ENCODE peak calls at places on chromosomes 6 and 20, in ten cellular contexts. One of them, this sample, is unnamed.

GRCh38 chr6:101722991-101723579 is 329.6 kb downstream of the GRIK2 start:
- DNase-seq in activated naive CD8-positive, alpha-beta T cell treated with anti-CD3 and anti-CD28 coated beads, Interleukin-2, amount 50 U/mL, for 24 hours: no peak
- DNase-seq in stimulated activated CD8-positive, alpha-beta memory T cell treated with anti-CD3 and anti-CD28 coated beads, Interleukin-2, amount 100 ng/mL, for 48 hours: no peak
- DNase-seq in NCI-H774: no peak
- DNase-seq in chondrocyte: no peak
- DNase-seq in NCI-H1048: no peak
- DNase-seq in ecto neural progenitor cell: no peak
- DNase-seq in body of pancreas: no peak
- DNase-seq in H7: no peak
- DNase-seq in activated CD4-positive, alpha-beta T cell treated with anti-CD3 and anti-CD28 coated beads, Interleukin-2, amount 50 U/mL, for 24 hours: no peak
- DNase-seq in this sample: no peak

GRCh38 chr6:6639572-6639971 is 51.1 kb downstream of the LY86 start:
- DNase-seq in activated naive CD8-positive, alpha-beta T cell treated with anti-CD3 and anti-CD28 coated beads, Interleukin-2, amount 50 U/mL, for 24 hours: no peak
- DNase-seq in stimulated activated CD8-positive, alpha-beta memory T cell treated with anti-CD3 and anti-CD28 coated beads, Interleukin-2, amount 100 ng/mL, for 48 hours: no peak
- DNase-seq in NCI-H774: no peak
- DNase-seq in chondrocyte: no peak
- DNase-seq in NCI-H1048: no peak
- DNase-seq in ecto neural progenitor cell: no peak
- DNase-seq in body of pancreas: no peak
- DNase-seq in H7: no peak
- DNase-seq in activated CD4-positive, alpha-beta T cell treated with anti-CD3 and anti-CD28 coated beads, Interleukin-2, amount 50 U/mL, for 24 hours: no peak
- DNase-seq in this sample: no peak

GRCh38 chr20:35947489-35947888 is 6.8 kb downstream of the SCAND1 start:
- DNase-seq in activated naive CD8-positive, alpha-beta T cell treated with anti-CD3 and anti-CD28 coated beads, Interleukin-2, amount 50 U/mL, for 24 hours: peak; percentile 16
- DNase-seq in stimulated activated CD8-positive, alpha-beta memory T cell treated with anti-CD3 and anti-CD28 coated beads, Interleukin-2, amount 100 ng/mL, for 48 hours: no peak
- DNase-seq in NCI-H774: no peak
- DNase-seq in chondrocyte: no peak
- DNase-seq in NCI-H1048: no peak
- DNase-seq in ecto neural progenitor cell: peak; percentile 56
- DNase-seq in body of pancreas: no peak
- DNase-seq in H7: peak; percentile 78
- DNase-seq in activated CD4-positive, alpha-beta T cell treated with anti-CD3 and anti-CD28 coated beads, Interleukin-2, amount 50 U/mL, for 24 hours: no peak
- DNase-seq in this sample: no peak

GRCh38 chr6:32113386-32114352 is 4.5 kb upstream of the TNXB start:
- DNase-seq in activated naive CD8-positive, alpha-beta T cell treated with anti-CD3 and anti-CD28 coated beads, Interleukin-2, amount 50 U/mL, for 24 hours: no peak
- DNase-seq in stimulated activated CD8-positive, alpha-beta memory T cell treated with anti-CD3 and anti-CD28 coated beads, Interleukin-2, amount 100 ng/mL, for 48 hours: no peak
- DNase-seq in NCI-H774: no peak
- DNase-seq in chondrocyte: no peak
- DNase-seq in NCI-H1048: no peak
- DNase-seq in ecto neural progenitor cell: no peak
- DNase-seq in body of pancreas: peak; percentile 70
- DNase-seq in H7: peak; percentile 84
- DNase-seq in activated CD4-positive, alpha-beta T cell treated with anti-CD3 and anti-CD28 coated beads, Interleukin-2, amount 50 U/mL, for 24 hours: no peak
- DNase-seq in this sample: peak; percentile 75

GRCh38 chr6:37456126-37456525 is 23.1 kb downstream of the CMTR1 start:
- DNase-seq in activated naive CD8-positive, alpha-beta T cell treated with anti-CD3 and anti-CD28 coated beads, Interleukin-2, amount 50 U/mL, for 24 hours: no peak
- DNase-seq in stimulated activated CD8-positive, alpha-beta memory T cell treated with anti-CD3 and anti-CD28 coated beads, Interleukin-2, amount 100 ng/mL, for 48 hours: no peak
- DNase-seq in NCI-H774: no peak
- DNase-seq in chondrocyte: no peak
- DNase-seq in NCI-H1048: no peak
- DNase-seq in ecto neural progenitor cell: no peak
- DNase-seq in body of pancreas: no peak
- DNase-seq in H7: no peak
- DNase-seq in activated CD4-positive, alpha-beta T cell treated with anti-CD3 and anti-CD28 coated beads, Interleukin-2, amount 50 U/mL, for 24 hours: no peak
- DNase-seq in this sample: no peak

GRCh38 chr20:23455641-23456040 is 3.0 kb upstream of the CST11 start:
- DNase-seq in activated naive CD8-positive, alpha-beta T cell treated with anti-CD3 and anti-CD28 coated beads, Interleukin-2, amount 50 U/mL, for 24 hours: no peak
- DNase-seq in stimulated activated CD8-positive, alpha-beta memory T cell treated with anti-CD3 and anti-CD28 coated beads, Interleukin-2, amount 100 ng/mL, for 48 hours: no peak
- DNase-seq in NCI-H774: no peak
- DNase-seq in chondrocyte: no peak
- DNase-seq in NCI-H1048: no peak
- DNase-seq in ecto neural progenitor cell: no peak
- DNase-seq in body of pancreas: no peak
- DNase-seq in H7: no peak
- DNase-seq in activated CD4-positive, alpha-beta T cell treated with anti-CD3 and anti-CD28 coated beads, Interleukin-2, amount 50 U/mL, for 24 hours: no peak
- DNase-seq in this sample: no peak

GRCh38 chr20:52379723-52380336 is 188.3 kb upstream of the ZFP64 start:
- DNase-seq in activated naive CD8-positive, alpha-beta T cell treated with anti-CD3 and anti-CD28 coated beads, Interleukin-2, amount 50 U/mL, for 24 hours: peak; percentile 37
- DNase-seq in stimulated activated CD8-positive, alpha-beta memory T cell treated with anti-CD3 and anti-CD28 coated beads, Interleukin-2, amount 100 ng/mL, for 48 hours: peak; percentile 3
- DNase-seq in NCI-H774: no peak
- DNase-seq in chondrocyte: no peak
- DNase-seq in NCI-H1048: peak; percentile 0
- DNase-seq in ecto neural progenitor cell: peak; percentile 54
- DNase-seq in body of pancreas: peak; percentile 38
- DNase-seq in H7: peak; percentile 21
- DNase-seq in activated CD4-positive, alpha-beta T cell treated with anti-CD3 and anti-CD28 coated beads, Interleukin-2, amount 50 U/mL, for 24 hours: peak; percentile 11
- DNase-seq in this sample: no peak

GRCh38 chr6:154070041-154070440 is 31.0 kb downstream of the OPRM1 start:
- DNase-seq in activated naive CD8-positive, alpha-beta T cell treated with anti-CD3 and anti-CD28 coated beads, Interleukin-2, amount 50 U/mL, for 24 hours: no peak
- DNase-seq in stimulated activated CD8-positive, alpha-beta memory T cell treated with anti-CD3 and anti-CD28 coated beads, Interleukin-2, amount 100 ng/mL, for 48 hours: no peak
- DNase-seq in NCI-H774: no peak
- DNase-seq in chondrocyte: no peak
- DNase-seq in NCI-H1048: no peak
- DNase-seq in ecto neural progenitor cell: no peak
- DNase-seq in body of pancreas: no peak
- DNase-seq in H7: no peak
- DNase-seq in activated CD4-positive, alpha-beta T cell treated with anti-CD3 and anti-CD28 coated beads, Interleukin-2, amount 50 U/mL, for 24 hours: no peak
- DNase-seq in this sample: no peak

GRCh38 chr6:111658445-111659154 is 52.9 kb upstream of the TRAF3IP2 start:
- DNase-seq in activated naive CD8-positive, alpha-beta T cell treated with anti-CD3 and anti-CD28 coated beads, Interleukin-2, amount 50 U/mL, for 24 hours: no peak
- DNase-seq in stimulated activated CD8-positive, alpha-beta memory T cell treated with anti-CD3 and anti-CD28 coated beads, Interleukin-2, amount 100 ng/mL, for 48 hours: no peak
- DNase-seq in NCI-H774: no peak
- DNase-seq in chondrocyte: no peak
- DNase-seq in NCI-H1048: no peak
- DNase-seq in ecto neural progenitor cell: no peak
- DNase-seq in body of pancreas: no peak
- DNase-seq in H7: no peak
- DNase-seq in activated CD4-positive, alpha-beta T cell treated with anti-CD3 and anti-CD28 coated beads, Interleukin-2, amount 50 U/mL, for 24 hours: no peak
- DNase-seq in this sample: no peak

GRCh38 chr6:84687487-84687886 is 76.9 kb downstream of the TBX18 start:
- DNase-seq in activated naive CD8-positive, alpha-beta T cell treated with anti-CD3 and anti-CD28 coated beads, Interleukin-2, amount 50 U/mL, for 24 hours: no peak
- DNase-seq in stimulated activated CD8-positive, alpha-beta memory T cell treated with anti-CD3 and anti-CD28 coated beads, Interleukin-2, amount 100 ng/mL, for 48 hours: no peak
- DNase-seq in NCI-H774: no peak
- DNase-seq in chondrocyte: no peak
- DNase-seq in NCI-H1048: no peak
- DNase-seq in ecto neural progenitor cell: no peak
- DNase-seq in body of pancreas: no peak
- DNase-seq in H7: no peak
- DNase-seq in activated CD4-positive, alpha-beta T cell treated with anti-CD3 and anti-CD28 coated beads, Interleukin-2, amount 50 U/mL, for 24 hours: no peak
- DNase-seq in this sample: no peak

GRCh38 chr6:87730310-87730709 is 28.3 kb upstream of the AKIRIN2 start:
- DNase-seq in activated naive CD8-positive, alpha-beta T cell treated with anti-CD3 and anti-CD28 coated beads, Interleukin-2, amount 50 U/mL, for 24 hours: no peak
- DNase-seq in stimulated activated CD8-positive, alpha-beta memory T cell treated with anti-CD3 and anti-CD28 coated beads, Interleukin-2, amount 100 ng/mL, for 48 hours: no peak
- DNase-seq in NCI-H774: no peak
- DNase-seq in chondrocyte: no peak
- DNase-seq in NCI-H1048: no peak
- DNase-seq in ecto neural progenitor cell: no peak
- DNase-seq in body of pancreas: no peak
- DNase-seq in H7: no peak
- DNase-seq in activated CD4-positive, alpha-beta T cell treated with anti-CD3 and anti-CD28 coated beads, Interleukin-2, amount 50 U/mL, for 24 hours: no peak
- DNase-seq in this sample: no peak

GRCh38 chr20:2151805-2152727 is 50.4 kb downstream of the STK35 start:
- DNase-seq in activated naive CD8-positive, alpha-beta T cell treated with anti-CD3 and anti-CD28 coated beads, Interleukin-2, amount 50 U/mL, for 24 hours: no peak
- DNase-seq in stimulated activated CD8-positive, alpha-beta memory T cell treated with anti-CD3 and anti-CD28 coated beads, Interleukin-2, amount 100 ng/mL, for 48 hours: no peak
- DNase-seq in NCI-H774: no peak
- DNase-seq in chondrocyte: no peak
- DNase-seq in NCI-H1048: no peak
- DNase-seq in ecto neural progenitor cell: no peak
- DNase-seq in body of pancreas: no peak
- DNase-seq in H7: no peak
- DNase-seq in activated CD4-positive, alpha-beta T cell treated with anti-CD3 and anti-CD28 coated beads, Interleukin-2, amount 50 U/mL, for 24 hours: no peak
- DNase-seq in this sample: peak; percentile 40

This sample was measured in lung.